ENCODE peak calls at places on chromosomes 1 and 21, in four cellular contexts. M, B, I and W are unnamed samples. For H3K4me1, the result is how much of the 10 kb centered on the place peaks cover.

GRCh38 chr1:52792002-52792401 is 50.6 kb upstream of the ZYG11A start:
- DNase-seq in B (no peak), I (peak), M (no peak), W (no peak)

GRCh38 chr1:8705104-8705503 is 112.3 kb downstream of the RERE start:
- DNase-seq in I (no peak), M (no peak), B (no peak), W (no peak)

GRCh38 chr21:42534361-42534900 is 20.8 kb downstream of the SLC37A1 start:
- DNase-seq in B (no peak), I (no peak), M (no peak), W (no peak)

GRCh38 chr1:53681647-53682368 is 57.2 kb downstream of the GLIS1 start:
- DNase-seq in M (peak), I (peak), B (peak), W (peak)

GRCh38 chr1:188237573-188238353 is 1409.0 kb downstream of the PLA2G4A start:
- DNase-seq in B (no peak), I (peak), M (no peak), W (no peak)

GRCh38 chr1:1153874-1154273 is 19.8 kb upstream of the TTLL10 start:
- DNase-seq in M (peak), B (no peak), I (peak), W (no peak)

GRCh38 chr1:179742717-179743678 is at the start of gene FAM163A:
- DNase-seq in I (no peak), M (no peak), B (peak), W (no peak)

GRCh38 chr1:24110642-24111263 is 1.2 kb downstream of the MYOM3 start:
- DNase-seq in I (no peak), B (no peak), M (peak), W (no peak)

GRCh38 chr1:58764294-58764978 is 19.4 kb downstream of the JUN start:
- DNase-seq in M (peak), B (no peak), I (peak), W (no peak)

GRCh38 chr1:202281316-202282016 is 60.3 kb downstream of the UBE2T start:
- DNase-seq in I (peak), B (no peak), M (peak), W (no peak)

GRCh38 chr1:63924600-63924999 is 150.8 kb downstream of the ROR1 start:
- DNase-seq in B (no peak), M (no peak), I (no peak), W (no peak)

GRCh38 chr1:1021010-1021845 is 1.3 kb downstream of the AGRN start:
- DNase-seq in M (peak), B (no peak), I (peak), W (no peak)

GRCh38 chr21:37028579-37028978 is 22.1 kb downstream of the RIPPLY3 start:
- DNase-seq in M (no peak), B (no peak), I (no peak), W (no peak)

GRCh38 chr1:156445789-156446263 is 54.7 kb downstream of the MEF2D start:
- DNase-seq in B (peak), M (peak), I (peak), W (peak)

GRCh38 chr1:182299728-182300581 is 91.6 kb downstream of the GLUL start:
- DNase-seq in I (no peak), B (no peak), M (peak), W (no peak)

GRCh38 chr1:28322209-28322608 is 6.6 kb upstream of the MED18 start:
- DNase-seq in B (no peak), M (no peak), I (no peak), W (no peak)

GRCh38 chr1:8317647-8318360 is at the start of gene SLC45A1:
- DNase-seq in B (peak), M (peak), I (peak), W (no peak)

GRCh38 chr1:9402256-9402616 is 109.5 kb downstream of the SPSB1 start:
- DNase-seq in M (no peak), I (no peak), B (no peak), W (no peak)

GRCh38 chr1:83505148-83505547 is 493.8 kb downstream of the TTLL7 start:
- DNase-seq in B (no peak), M (no peak), I (no peak), W (no peak)

GRCh38 chr1:92924501-92924900 is 36.8 kb downstream of the DIPK1A start:
- DNase-seq in B (no peak), I (no peak), M (peak), W (no peak)

GRCh38 chr1:26336477-26337205 is 17.3 kb downstream of the CRYBG2 start:
- DNase-seq in M (peak), B (peak), I (no peak), W (no peak)

GRCh38 chr1:11736746-11737639 is 1.1 kb downstream of the AGTRAP start:
- DNase-seq in B (no peak), M (peak), I (peak), W (peak)

GRCh38 chr1:51518033-51518729 is 885 bp downstream of the EPS15 start:
- DNase-seq in I (peak), M (peak), B (peak), W (no peak)

GRCh38 chr1:235883261-235883927 is 16.7 kb upstream of the LYST start:
- DNase-seq in B (no peak), M (peak), I (peak), W (no peak)

GRCh38 chr1:94580367-94581115 is 39.0 kb upstream of the F3 start:
- DNase-seq in M (peak), I (peak), B (no peak), W (no peak)

GRCh38 chr1:27372808-27373690 is 1.6 kb downstream of the FCN3 start:
- DNase-seq in M (peak), B (no peak), I (no peak), W (no peak)

GRCh38 chr1:193417420-193417819 is 231.0 kb upstream of the B3GALT2 start:
- DNase-seq in B (no peak), I (peak), M (peak), W (no peak)

GRCh38 chr1:117646007-117646913 is 40.4 kb downstream of the TENT5C start:
- DNase-seq in I (peak), M (peak), B (no peak), W (no peak)

GRCh38 chr1:62327360-62328051 is 8.3 kb upstream of the KANK4 start:
- DNase-seq in I (no peak), M (peak), B (no peak), W (no peak)

GRCh38 chr1:152252157-152252556 is 28.2 kb upstream of the HRNR start:
- DNase-seq in I (no peak), B (no peak), M (peak), W (no peak)

GRCh38 chr1:41898191-41898713 is 20.5 kb downstream of the HIVEP3 start:
- DNase-seq in M (peak), I (peak), B (no peak), W (no peak)

GRCh38 chr21:35491920-35492678 is 443.0 kb upstream of the RUNX1 start:
- DNase-seq in M (no peak), B (no peak), I (no peak), W (no peak)

GRCh38 chr21:14075346-14076142 is 135.2 kb downstream of the LIPI start:
- DNase-seq in B (no peak), M (no peak), I (no peak), W (no peak)

GRCh38 chr1:79295967-79296366 is 289.4 kb upstream of the ADGRL4 start:
- DNase-seq in M (peak), I (peak), B (no peak), W (no peak)

GRCh38 chr1:100458925-100459814 is 78.8 kb upstream of the GPR88 start:
- DNase-seq in M (peak), B (peak), I (peak), W (no peak)

GRCh38 chr1:226447932-226448670 is 40.2 kb upstream of the PARP1 start:
- DNase-seq in I (peak), M (peak), B (no peak), W (no peak)

GRCh38 chr1:214028999-214029406 is 41.2 kb downstream of the PROX1 start:
- DNase-seq in I (no peak), B (no peak), M (no peak), W (no peak)

GRCh38 chr1:232628335-232629214 is 1.4 kb downstream of the SIPA1L2 start:
- DNase-seq in M (peak), I (peak), B (no peak), W (no peak)

GRCh38 chr1:6491076-6491449 is 404 bp downstream of the PLEKHG5 start:
- DNase-seq in I (no peak), B (no peak), M (no peak), W (no peak)

GRCh38 chr1:6491480-6491962 is at the start of gene PLEKHG5:
- DNase-seq in M (peak), B (no peak), I (peak), W (no peak)

GRCh38 chr1:6489799-6490180 is 1.7 kb downstream of the PLEKHG5 start:
- DNase-seq in B (peak), I (peak), M (peak), W (peak)

GRCh38 chr1:6489383-6489765 is 2.1 kb downstream of the PLEKHG5 start:
- DNase-seq in B (no peak), M (no peak), I (no peak), W (no peak)

DNA sequence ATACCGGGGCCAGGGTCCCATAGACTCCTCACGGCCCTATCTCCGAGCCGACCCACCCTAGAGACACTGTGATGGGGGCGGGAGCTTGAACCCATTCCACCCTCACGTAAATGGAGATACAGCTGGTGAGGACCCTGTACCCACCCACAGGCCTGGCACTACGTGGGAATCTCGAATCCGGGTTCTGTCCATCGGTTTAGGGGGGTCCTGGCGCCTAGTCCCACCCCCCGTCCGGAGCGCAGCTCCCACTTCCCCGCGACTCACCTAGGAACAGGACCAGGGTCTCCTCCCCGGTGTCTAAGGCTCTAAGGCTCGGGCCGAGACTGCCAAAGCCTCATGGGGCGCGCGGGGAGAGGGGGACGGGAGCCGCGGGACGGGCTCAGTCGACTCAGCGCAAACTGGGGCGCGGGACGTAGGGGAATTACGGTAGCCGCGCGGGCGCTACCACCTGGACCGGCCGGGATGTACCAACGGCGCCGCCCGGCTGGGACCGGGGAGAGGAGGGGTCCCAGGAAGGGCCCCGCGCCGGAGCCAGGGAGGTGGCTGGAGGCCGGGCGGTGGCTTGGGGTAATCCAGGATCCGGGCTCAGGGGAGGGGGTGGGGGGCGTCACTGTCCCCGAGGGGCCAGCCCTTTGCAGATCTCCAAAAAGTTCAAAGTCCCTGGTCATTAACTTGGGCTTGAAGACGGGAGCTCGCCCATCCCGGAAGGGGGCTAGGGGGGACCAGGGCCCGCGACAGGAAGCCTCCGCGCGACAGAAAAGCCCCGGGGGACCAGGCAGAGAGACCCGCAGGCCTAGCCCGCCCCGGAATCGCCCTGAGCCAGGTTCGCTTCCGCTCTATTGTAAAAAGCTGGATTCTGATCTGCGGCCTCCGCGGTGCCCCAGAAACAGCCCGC is 1.0 kb downstream of the PLEKHG5 start:
- DNase-seq in M (peak), B (peak), I (peak), W (no peak)
- H3K4me1 ChIP-seq in M (under half), B (under half), I (under half), W (under half)

DNA sequence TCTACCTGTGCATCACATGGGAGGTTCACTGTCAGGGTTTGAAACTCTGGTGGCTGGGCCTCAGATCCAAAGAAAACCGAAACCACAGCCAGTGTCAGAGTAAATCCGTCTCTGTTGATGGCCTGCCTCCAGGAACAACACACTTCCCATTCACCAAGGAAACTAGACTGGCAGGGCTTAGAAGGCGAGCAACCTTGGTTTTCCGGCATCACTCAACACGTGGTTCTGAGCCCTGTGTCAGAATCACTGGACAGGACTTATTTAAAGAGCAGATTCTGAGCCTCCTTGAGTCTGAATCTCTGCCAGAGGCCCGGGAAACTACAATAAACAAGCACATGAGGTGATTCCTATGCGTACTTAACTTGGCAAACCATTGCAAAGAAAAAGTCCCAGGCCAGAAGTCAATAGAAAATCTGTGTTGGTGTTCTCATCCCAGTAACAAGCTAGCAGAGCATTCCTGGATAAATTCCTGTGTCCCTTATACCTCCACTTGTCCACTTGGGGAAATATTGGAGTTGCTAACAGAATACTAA is 70.0 kb downstream of the KCTD3 start:
- DNase-seq in I (peak), M (peak), B (no peak), W (no peak)
- H3K27ac ChIP-seq in I (peak), M (peak), B (no peak), W (no peak)

GRCh38 chr1:116561563-116561962 is 9.3 kb downstream of the CD58 start:
- DNase-seq in B (no peak), M (no peak), I (no peak), W (no peak)
- H3K4me1 ChIP-seq in B (under half), M (under half), I (under half), W (under half)

GRCh38 chr21:32381571-32381970 is 11.2 kb downstream of the URB1 start:
- DNase-seq in M (peak), B (no peak), I (no peak), W (no peak)

GRCh38 chr21:32380940-32381339 is 11.9 kb downstream of the URB1 start:
- DNase-seq in M (no peak), B (no peak), I (no peak), W (no peak)

GRCh38 chr21:32377506-32377905 is 15.3 kb downstream of the URB1 start:
- DNase-seq in I (no peak), B (no peak), M (no peak), W (no peak)

GRCh38 chr21:32378956-32379355 is 13.9 kb downstream of the URB1 start:
- DNase-seq in M (peak), I (no peak), B (no peak), W (no peak)

GRCh38 chr21:32377991-32378390 is 14.8 kb downstream of the URB1 start:
- DNase-seq in M (no peak), I (no peak), B (no peak), W (no peak)
- H3K27ac ChIP-seq in M (no peak), I (no peak), B (no peak), W (no peak)

DNA sequence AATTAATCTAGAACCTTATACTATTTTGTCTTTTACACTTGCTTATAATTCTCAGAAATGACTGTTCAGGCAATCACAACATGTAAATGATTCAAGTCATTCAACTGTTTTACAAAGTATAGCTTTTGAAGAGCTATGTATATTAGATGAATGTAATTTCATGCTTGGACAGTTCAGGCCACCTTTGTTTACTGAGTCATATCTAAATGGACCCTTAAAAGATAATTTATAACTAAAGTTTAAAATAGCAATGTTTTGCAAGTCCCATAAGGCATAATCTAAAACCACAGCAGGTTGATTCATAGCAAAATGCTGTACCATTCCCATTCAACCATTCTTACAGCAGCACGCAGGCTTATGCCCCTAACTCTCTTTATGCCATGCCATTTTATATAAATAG is 64.8 kb downstream of the PIK3R3 start:
- DNase-seq in B (no peak), I (no peak), M (no peak), W (no peak)
- H3K4me1 ChIP-seq in B (under half), I (under half), M (under half), W (under half)

DNA sequence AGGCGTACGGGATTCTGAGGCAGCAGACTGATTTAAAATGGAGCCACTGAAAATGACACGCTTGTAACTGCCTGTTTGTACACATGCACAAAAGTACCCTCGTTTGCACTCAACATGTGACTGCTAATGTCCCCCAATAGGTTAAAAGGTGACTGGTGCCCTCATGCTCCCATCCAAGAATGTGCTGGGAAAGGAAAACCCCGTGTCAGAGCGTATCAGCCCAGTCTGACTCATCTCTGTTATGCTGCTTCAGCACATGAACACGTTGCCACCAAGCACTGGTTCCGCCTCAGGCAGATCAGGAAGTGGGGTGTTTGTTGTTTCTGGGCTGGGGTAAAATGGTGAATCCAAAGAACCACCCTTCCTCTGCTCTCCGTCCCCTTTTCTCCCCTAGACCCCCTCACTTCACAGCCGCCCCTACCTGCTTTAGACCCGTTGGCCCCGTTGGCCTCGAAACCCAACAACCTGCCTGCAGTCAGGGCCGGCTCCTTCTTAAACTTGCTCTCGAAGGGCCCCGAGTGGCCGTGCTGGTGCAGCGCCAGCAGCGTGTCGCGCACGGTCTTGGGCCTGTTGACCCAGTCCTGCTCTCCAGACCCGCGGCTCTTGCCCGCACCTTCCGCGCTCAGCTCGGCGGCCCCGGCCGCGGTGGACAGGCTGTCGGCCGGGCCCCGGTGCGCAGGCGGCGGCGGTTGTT is 1.8 kb downstream of the IRF2BP2 start:
- DNase-seq in I (peak), M (peak), B (peak), W (no peak)
- H3K27ac ChIP-seq in I (peak), M (peak), B (no peak), W (no peak)